ENCODE peak calls at places on chromosomes 13 and 19, in nine cellular contexts. G, S, C, Y, D, Q, B, O and N are unnamed samples.

GRCh38 chr19:50300814-50301606 is 28.2 kb downstream of the KCNC3 start:
- DNase-seq in Q (peak), C (peak), Y (no peak), O (no peak), S (no peak), B (no peak), G (no peak), D (no peak), N (peak)

GRCh38 chr19:48874309-48875135 is 2.3 kb downstream of the PPP1R15A start:
- DNase-seq in D (no peak), B (no peak), C (peak), O (no peak), S (peak), Y (peak), G (no peak), Q (peak), N (no peak)

GRCh38 chr13:40221460-40222201 is 444.8 kb downstream of the FOXO1 start:
- DNase-seq in Q (no peak), D (no peak), G (peak), Y (peak), C (no peak), O (no peak), S (no peak), B (no peak), N (no peak)

GRCh38 chr13:49840667-49841066 is 48.2 kb upstream of the KPNA3 start:
- DNase-seq in C (no peak), O (no peak), Q (no peak), B (no peak), G (no peak), D (no peak), Y (no peak), S (no peak), N (no peak)

GRCh38 chr13:106568225-106569003 is 477 bp upstream of the ARGLU1 start:
- DNase-seq in O (no peak), S (no peak), Y (peak), D (no peak), C (peak), G (no peak), Q (no peak), B (no peak), N (no peak)

GRCh38 chr13:50208826-50209335 is 193.6 kb downstream of the KCNRG start:
- DNase-seq in C (peak), G (no peak), D (peak), O (peak), Y (peak), S (peak), Q (peak), B (peak), N (peak)

GRCh38 chr13:113835461-113836274 is 28.2 kb downstream of the GAS6 start:
- DNase-seq in C (no peak), G (no peak), Y (peak), Q (no peak), O (no peak), S (no peak), B (no peak), D (no peak), N (no peak)

GRCh38 chr19:610801-611505 is 21.3 kb downstream of the HCN2 start:
- DNase-seq in Q (no peak), B (no peak), G (peak), D (no peak), S (peak), Y (peak), O (peak), C (no peak), N (no peak)

GRCh38 chr19:3857449-3858003 is 11.3 kb downstream of the ZFR2 start:
- DNase-seq in O (no peak), Q (no peak), C (no peak), D (no peak), S (peak), B (no peak), Y (peak), G (no peak), N (no peak)

GRCh38 chr19:39350156-39350555 is 7.9 kb downstream of the SAMD4B start:
- DNase-seq in Q (no peak), S (no peak), G (no peak), B (no peak), C (no peak), D (no peak), Y (no peak), O (no peak), N (no peak)

GRCh38 chr13:40017662-40018262 is 362.3 kb downstream of the COG6 start:
- DNase-seq in Q (no peak), Y (no peak), D (no peak), G (no peak), B (no peak), O (no peak), S (no peak), C (no peak), N (no peak)

GRCh38 chr19:19324059-19324755 is 3.6 kb downstream of the MAU2 start:
- DNase-seq in D (no peak), O (no peak), C (no peak), Y (no peak), G (no peak), S (no peak), B (no peak), Q (no peak), N (no peak)

GRCh38 chr13:51629711-51630575 is 45.7 kb downstream of the WDFY2 start:
- DNase-seq in S (no peak), Y (no peak), G (no peak), O (no peak), C (no peak), B (no peak), D (no peak), Q (no peak), N (no peak)

GRCh38 chr13:59276436-59276835 is 887.3 kb downstream of the DIAPH3 start:
- DNase-seq in C (no peak), Q (peak), O (no peak), B (no peak), G (no peak), Y (no peak), D (no peak), S (no peak), N (no peak)

GRCh38 chr13:31225180-31225579 is 25.4 kb downstream of the B3GLCT start:
- DNase-seq in G (no peak), S (no peak), Y (no peak), Q (no peak), B (no peak), C (no peak), O (no peak), D (no peak), N (no peak)

GRCh38 chr13:110015253-110015652 is 228.9 kb upstream of the IRS2 start:
- DNase-seq in Y (no peak), G (no peak), B (no peak), D (no peak), C (no peak), S (no peak), O (no peak), Q (no peak), N (no peak)

GRCh38 chr19:12318782-12319413 is 14.5 kb downstream of the ZNF563 start:
- DNase-seq in Q (no peak), D (no peak), C (no peak), G (no peak), O (no peak), S (no peak), Y (no peak), B (no peak), N (no peak)

GRCh38 chr13:61664821-61665705 is 249.4 kb upstream of the PCDH20 start:
- DNase-seq in Q (no peak), O (no peak), G (no peak), C (no peak), Y (no peak), D (peak), B (no peak), S (no peak), N (no peak)

GRCh38 chr13:89627991-89628390 is 1719.5 kb upstream of the MIR17HG start:
- DNase-seq in S (no peak), Q (no peak), C (no peak), D (no peak), Y (no peak), G (no peak), O (no peak), B (no peak), N (no peak)

GRCh38 chr13:48265217-48265815 is 32.3 kb downstream of the ITM2B start:
- DNase-seq in D (no peak), Y (peak), C (no peak), O (no peak), S (peak), G (no peak), B (no peak), Q (no peak), N (no peak)

GRCh38 chr19:548841-549830 is 5.3 kb downstream of the GZMM start:
- DNase-seq in C (no peak), Q (no peak), B (no peak), Y (no peak), S (no peak), G (no peak), O (no peak), D (no peak), N (no peak)

GRCh38 chr19:33661336-33661735 is 39.6 kb downstream of the CHST8 start:
- DNase-seq in Q (no peak), O (no peak), D (no peak), B (peak), S (no peak), Y (no peak), C (no peak), G (no peak), N (no peak)

GRCh38 chr19:15276620-15277019 is 44.4 kb upstream of the EPHX3 start:
- DNase-seq in S (no peak), B (no peak), Y (no peak), Q (no peak), D (no peak), G (no peak), O (no peak), C (no peak), N (no peak)

GRCh38 chr19:50321831-50322230 is 7.3 kb downstream of the KCNC3 start:
- DNase-seq in C (no peak), B (no peak), O (no peak), D (no peak), G (no peak), Q (no peak), S (no peak), Y (no peak), N (no peak)

GRCh38 chr19:6970478-6970877 is 50.8 kb downstream of the MBD3L2B start:
- DNase-seq in C (no peak), Q (no peak), D (no peak), S (peak), Y (peak), G (no peak), O (no peak), B (no peak), N (no peak)

GRCh38 chr13:37102896-37103295 is 2.6 kb downstream of the CSNK1A1L start:
- DNase-seq in S (no peak), Y (no peak), O (no peak), B (no peak), Q (no peak), G (no peak), C (no peak), D (no peak), N (no peak)

GRCh38 chr19:35852029-35852780 is at the start of gene NPHS1:
- DNase-seq in C (no peak), Y (no peak), Q (no peak), B (no peak), G (no peak), S (no peak), D (no peak), O (no peak), N (no peak)

GRCh38 chr19:11142528-11143171 is 12.9 kb downstream of the SPC24 start:
- DNase-seq in Q (peak), G (no peak), Y (no peak), S (no peak), D (no peak), C (peak), O (peak), B (peak), N (peak)
- TF ChIP-seq CTCF in Q (no peak), G (no peak), Y (no peak), S (no peak), D (no peak), C (no peak), O (no peak), B (no peak), N (no peak)

GRCh38 chr13:23899555-23899954 is 2.3 kb upstream of the C1QTNF9B start:
- DNase-seq in D (peak), B (no peak), C (no peak), Q (peak), O (peak), S (peak), G (no peak), Y (peak), N (peak)
- TF ChIP-seq CTCF in D (peak), B (peak), C (peak), Q (peak), O (peak), S (peak), G (peak), Y (peak), N (no peak)

DNA sequence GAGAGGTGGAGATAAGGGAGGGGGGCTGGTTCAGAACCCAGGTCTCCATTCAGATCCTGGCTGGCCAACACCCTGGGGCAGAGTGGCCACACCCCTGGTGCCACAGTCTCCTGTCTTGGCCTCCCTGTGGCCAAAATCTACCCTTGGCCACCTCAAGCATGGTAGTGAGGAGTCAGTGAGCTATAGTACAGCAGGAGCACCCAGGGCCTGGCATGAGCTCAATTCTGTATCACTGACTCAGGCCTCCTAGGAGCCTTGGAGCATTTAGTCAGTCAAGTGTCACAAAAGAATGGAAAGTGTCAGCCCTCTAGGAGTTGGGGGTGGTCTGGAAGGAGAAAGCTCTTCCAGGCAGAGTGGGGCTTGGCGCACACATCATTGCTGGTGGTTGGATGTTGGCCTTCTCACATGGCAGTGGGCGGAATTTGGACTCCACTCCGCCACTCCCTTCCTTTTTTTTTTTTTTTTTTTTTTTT is 6.6 kb upstream of the CD79A start:
- DNase-seq in D (no peak), Y (no peak), G (no peak), C (no peak), O (no peak), S (no peak), B (no peak), Q (no peak), N (no peak)
- TF ChIP-seq CTCF in D (no peak), Y (no peak), G (no peak), C (no peak), O (no peak), S (no peak), B (no peak), Q (no peak), N (no peak)

DNA sequence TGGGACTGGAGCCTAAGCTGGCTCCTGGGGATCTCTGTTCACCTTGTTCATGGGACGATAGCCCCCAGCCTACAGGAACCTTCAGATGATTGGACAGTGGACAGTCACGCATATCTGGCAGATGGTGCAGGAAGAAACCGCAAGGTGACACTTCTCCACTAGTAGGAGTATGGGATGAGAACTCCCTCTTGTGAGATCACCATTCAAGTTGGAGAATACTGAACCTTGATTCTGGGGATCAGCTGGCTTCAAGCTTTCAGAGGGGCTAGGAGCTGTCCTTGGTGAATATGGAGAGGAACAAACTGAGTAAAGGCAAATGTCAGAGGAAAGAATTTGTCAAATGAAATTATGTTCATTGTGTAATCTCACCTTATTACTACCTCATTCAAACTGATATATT is 204.5 kb downstream of the PDS5B start:
- DNase-seq in D (no peak), G (no peak), B (no peak), C (no peak), S (no peak), Q (no peak), Y (no peak), O (no peak), N (no peak)
- TF ChIP-seq CTCF in D (no peak), G (no peak), B (no peak), C (no peak), S (no peak), Q (no peak), Y (no peak), O (no peak), N (no peak)

GRCh38 chr13:100439247-100439955 is 149.2 kb downstream of the GGACT start:
- DNase-seq in D (no peak), S (no peak), C (no peak), G (no peak), Y (no peak), Q (no peak), B (peak), O (no peak), N (no peak)

GRCh38 chr13:100440756-100441421 is 147.7 kb downstream of the GGACT start:
- DNase-seq in B (no peak), O (no peak), D (no peak), Y (no peak), G (no peak), S (no peak), Q (peak), C (no peak), N (no peak)

GRCh38 chr13:100443278-100443997 is 145.2 kb downstream of the GGACT start:
- DNase-seq in B (no peak), Y (no peak), Q (no peak), O (no peak), S (no peak), G (no peak), D (no peak), C (no peak), N (no peak)

GRCh38 chr13:100443998-100444328 is 144.6 kb downstream of the GGACT start:
- DNase-seq in B (no peak), C (no peak), O (no peak), S (no peak), D (no peak), Y (no peak), G (no peak), Q (no peak), N (no peak)

GRCh38 chr13:100442095-100442832 is 146.3 kb downstream of the GGACT start:
- DNase-seq in G (no peak), O (no peak), D (no peak), S (no peak), B (no peak), Q (no peak), C (no peak), Y (no peak), N (no peak)
- TF ChIP-seq CTCF in G (no peak), O (no peak), D (no peak), S (no peak), B (no peak), Q (no peak), C (no peak), Y (no peak), N (no peak)